ENCODE peak calls at places on chromosomes 6 and 20, in four cellular contexts. S is GM12878, A is K562, K is HepG2. J is an unnamed sample.

GRCh38 chr6:157770946-157771345 is 52.1 kb upstream of the SNX9 start:
- DNase-seq in A (no peak), K (no peak), S (no peak), J (no peak)

GRCh38 chr6:10237284-10238043 is 177.4 kb downstream of the TFAP2A start:
- DNase-seq in S (no peak), K (no peak), A (no peak), J (no peak)

GRCh38 chr6:106114492-106114891 is 28.4 kb downstream of the PRDM1 start:
- DNase-seq in K (no peak), A (no peak), S (peak; percentile 62), J (no peak)

GRCh38 chr6:100565439-100566104 is 100.9 kb upstream of the SIM1 start:
- DNase-seq in K (no peak), S (no peak), A (no peak), J (no peak)

GRCh38 chr6:116511424-116512131 is at the start of gene CALHM5:
- DNase-seq in A (peak; percentile 33), K (no peak), S (no peak), J (peak; percentile 65)

GRCh38 chr6:136088693-136089092 is 161.4 kb downstream of the MTFR2 start:
- DNase-seq in K (no peak), S (no peak), A (no peak), J (no peak)

GRCh38 chr20:35216541-35216940 is 9.9 kb upstream of the MMP24 start:
- DNase-seq in A (no peak), S (no peak), K (no peak), J (no peak)

GRCh38 chr6:157989541-157990289 is 8.1 kb downstream of the SYNJ2 start:
- DNase-seq in A (peak; percentile 50), S (no peak), K (no peak), J (no peak)

GRCh38 chr20:58694241-58695083 is 1.9 kb downstream of the NPEPL1 start:
- DNase-seq in K (no peak), S (no peak), A (no peak), J (no peak)

GRCh38 chr6:133551847-133552331 is 310.7 kb downstream of the EYA4 start:
- DNase-seq in A (no peak), S (no peak), K (no peak), J (no peak)

GRCh38 chr6:22596011-22596410 is 26.6 kb downstream of the HDGFL1 start:
- DNase-seq in K (no peak), S (no peak), A (no peak), J (no peak)

GRCh38 chr6:80341330-80341729 is 234.9 kb downstream of the BCKDHB start:
- DNase-seq in K (no peak), S (no peak), A (no peak), J (no peak)

GRCh38 chr20:20699144-20699543 is 13.3 kb downstream of the RALGAPA2 start:
- DNase-seq in A (no peak), K (peak; percentile 95), S (no peak), J (no peak)

GRCh38 chr6:52231411-52232127 is 12.7 kb downstream of the IL17F start:
- DNase-seq in S (peak; percentile 55), A (no peak), K (no peak), J (no peak)

GRCh38 chr6:110999634-111000270 is 17.9 kb downstream of the RPF2 start:
- DNase-seq in K (peak; percentile 22), A (no peak), S (no peak), J (no peak)

GRCh38 chr20:49570828-49571552 is 3.1 kb upstream of the PTGIS start:
- DNase-seq in K (no peak), A (no peak), S (no peak), J (no peak)

GRCh38 chr6:28802417-28803336 is 121.1 kb downstream of the TRIM27 start:
- DNase-seq in S (no peak), K (peak; percentile 62), A (peak; percentile 68), J (peak; percentile 41)

GRCh38 chr20:3378138-3378537 is 29.3 kb downstream of the DNAAF9 start:
- DNase-seq in S (no peak), K (no peak), A (no peak), J (no peak)

GRCh38 chr6:134247854-134248580 is 69.9 kb downstream of the SGK1 start:
- DNase-seq in K (no peak), S (no peak), A (no peak), J (no peak)

GRCh38 chr6:41028618-41029486 is 10.2 kb downstream of the UNC5CL start:
- DNase-seq in K (no peak), A (no peak), S (no peak), J (peak; percentile 22)

GRCh38 chr20:23142162-23143050 is 56.3 kb upstream of the CD93 start:
- DNase-seq in S (peak; percentile 45), K (no peak), A (no peak), J (no peak)

GRCh38 chr6:158168054-158168303 is at the start of gene SERAC1:
- DNase-seq in K (no peak), A (peak; percentile 97), S (no peak), J (peak; percentile 98)

GRCh38 chr20:25207960-25208534 is 12.5 kb downstream of the ENTPD6 start:
- DNase-seq in S (no peak), K (no peak), A (no peak), J (no peak)

GRCh38 chr6:132235596-132236280 is 165.5 kb downstream of the MOXD1 start:
- DNase-seq in A (no peak), K (no peak), S (no peak), J (no peak)

GRCh38 chr6:45448417-45449389 is 71.0 kb upstream of the SUPT3H start:
- DNase-seq in K (no peak), A (no peak), S (no peak), J (no peak)

GRCh38 chr20:5364136-5364821 is 47.5 kb upstream of the PROKR2 start:
- DNase-seq in S (no peak), K (no peak), A (no peak), J (no peak)

GRCh38 chr20:2873747-2874041 is 413 bp downstream of the PTPRA start:
- DNase-seq in A (peak; percentile 65), K (peak; percentile 55), S (no peak), J (no peak)

GRCh38 chr6:54916858-54917257 is 70.3 kb downstream of the FAM83B start:
- DNase-seq in A (no peak), K (no peak), S (no peak), J (no peak)

GRCh38 chr6:156420172-156420993 is 356.8 kb upstream of the ARID1B start:
- DNase-seq in S (no peak), A (no peak), K (no peak), J (no peak)
- TF ChIP-seq SP1 in S (no peak), A (no peak), K (no peak), J (no peak)

GRCh38 chr6:27374824-27375612 is 13.5 kb upstream of the ZNF391 start:
- DNase-seq in K (peak; percentile 31), A (peak; percentile 88), S (no peak), J (peak; percentile 88)
- TF ChIP-seq TARDBP in K (no peak), A (no peak), S (no peak), J (no peak)

DNA sequence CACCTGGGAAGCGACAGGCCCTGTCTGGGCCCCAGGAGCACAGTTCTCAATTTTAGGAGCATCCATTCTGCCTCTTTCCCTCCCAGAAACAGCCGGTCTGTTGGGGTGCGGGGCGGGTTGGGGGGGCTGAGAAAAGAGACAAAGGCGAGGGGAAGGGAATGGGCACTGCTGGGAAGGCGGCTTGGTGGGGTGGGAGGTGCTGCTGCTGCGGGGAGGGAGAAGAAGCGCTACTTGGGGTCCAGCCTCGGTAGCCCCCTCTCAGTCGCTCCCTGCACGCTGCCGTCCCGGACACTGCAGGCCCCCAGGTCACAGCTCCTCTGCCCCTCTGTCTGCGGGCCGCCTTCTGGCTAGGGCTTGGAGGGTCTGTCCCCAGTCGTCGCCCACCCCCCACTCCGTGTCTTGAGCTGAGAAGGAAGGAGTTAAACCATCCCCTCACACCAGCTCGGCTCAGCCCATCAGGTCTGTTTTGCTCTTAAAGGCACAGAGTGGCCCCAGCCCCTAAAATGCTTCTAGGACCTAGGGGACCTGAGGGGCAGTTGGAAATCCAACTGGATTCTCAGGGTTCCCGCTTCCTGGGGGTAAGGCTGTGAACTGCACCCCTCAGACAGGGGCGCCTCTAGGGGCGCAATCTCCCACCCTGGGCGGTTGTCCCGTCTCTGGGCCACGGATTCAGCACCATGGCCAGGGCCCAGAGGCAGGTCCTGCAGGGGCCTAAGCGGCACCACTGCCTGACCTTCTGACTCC is 740 bp downstream of the GDAP1L1 start:
- DNase-seq in A (peak; percentile 91), S (no peak), K (peak; percentile 80), J (peak; percentile 65)
- TF ChIP-seq SP1 in A (no peak), S (no peak), K (no peak), J (no peak)

DNA sequence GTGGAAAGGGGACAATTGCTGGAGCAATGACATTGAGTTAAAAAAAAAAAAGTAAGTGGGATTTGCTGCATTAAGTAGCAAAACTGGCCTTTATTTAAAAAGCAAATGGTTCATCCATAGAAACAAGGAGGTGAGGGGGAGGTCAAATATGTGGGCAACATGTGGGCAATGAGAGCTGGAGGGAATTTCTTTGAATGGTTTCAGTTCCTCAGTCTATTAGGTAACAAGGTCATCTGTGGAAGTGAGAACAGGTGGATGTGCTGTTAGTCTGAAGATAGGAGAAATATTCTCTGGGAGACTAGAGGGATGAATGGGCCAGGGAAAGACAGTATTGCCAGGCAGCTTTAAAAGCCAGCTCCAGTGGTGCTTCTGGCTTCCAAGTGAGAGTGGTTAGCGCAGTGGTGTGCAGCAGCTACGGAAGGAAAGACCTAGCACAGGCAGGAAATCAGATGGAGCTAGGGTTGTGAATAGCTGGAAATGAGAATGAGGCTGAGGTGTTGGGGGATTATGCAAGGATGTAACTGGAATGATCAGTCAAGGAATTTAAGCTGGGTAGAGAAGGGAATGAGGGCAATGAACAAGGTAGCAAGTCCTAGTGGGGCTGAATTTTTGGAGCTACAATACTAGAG is 727.6 kb downstream of the PTPRT start:
- DNase-seq in K (no peak), S (peak; percentile 15), A (no peak), J (no peak)
- TF ChIP-seq TARDBP in K (no peak), S (no peak), A (no peak), J (no peak)

DNA sequence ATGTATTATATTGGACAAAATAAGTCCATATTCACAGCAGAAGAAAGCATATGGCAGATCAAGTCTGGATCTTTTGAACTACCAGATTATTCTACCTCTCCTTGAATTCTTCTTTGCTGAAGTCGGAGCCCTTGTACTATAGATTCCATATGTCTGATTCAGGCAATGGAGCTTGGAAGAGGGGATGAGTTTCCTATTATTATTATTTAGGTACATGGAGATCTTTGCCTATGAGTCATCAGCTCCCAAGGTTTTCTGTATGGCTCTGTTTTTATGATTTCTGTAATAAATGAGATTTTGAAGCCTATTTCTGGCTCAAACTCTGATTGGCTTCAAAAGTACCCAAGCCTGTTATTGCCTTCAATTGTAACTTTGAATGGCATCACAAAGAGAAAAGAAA is 72.0 kb downstream of the OPRM1 start:
- DNase-seq in K (no peak), S (no peak), A (no peak), J (no peak)
- TF ChIP-seq SP1 in K (no peak), S (no peak), A (no peak), J (no peak)

GRCh38 chr6:98467091-98467490 is 367.3 kb upstream of the POU3F2 start:
- DNase-seq in S (no peak), K (no peak), A (no peak), J (no peak)
- TF ChIP-seq TARDBP in S (no peak), K (no peak), A (no peak), J (no peak)

GRCh38 chr6:161303628-161304340 is 29.9 kb upstream of the AGPAT4 start:
- DNase-seq in K (no peak), S (no peak), A (no peak), J (no peak)
- TF ChIP-seq SP1 in K (no peak), S (no peak), A (no peak), J (no peak)

J was measured in HEK293T.